ENCODE peak calls at places on chromosomes 12 and 14, in six cellular contexts. One of them, this sample, is unnamed. For H3K4me1, the result is how much of the 10 kb centered on the place peaks cover.

GRCh38 chr14:71996615-71997014 is 64.4 kb downstream of the RGS6 start:
- DNase-seq in ovary: no peak
- DNase-seq in astrocyte: no peak
- DNase-seq in endothelial cell of umbilical vein: no peak
- DNase-seq in uterus: no peak
- DNase-seq in upper lobe of right lung: no peak
- DNase-seq in this sample: no peak

GRCh38 chr14:89921896-89922548 is 32.5 kb downstream of the EFCAB11 start:
- DNase-seq in upper lobe of right lung: no peak
- DNase-seq in astrocyte: peak
- DNase-seq in endothelial cell of umbilical vein: no peak
- DNase-seq in ovary: no peak
- DNase-seq in uterus: no peak
- DNase-seq in this sample: no peak

GRCh38 chr14:23434488-23435219 is 806 bp downstream of the MYH7 start:
- DNase-seq in uterus: no peak
- DNase-seq in endothelial cell of umbilical vein: no peak
- DNase-seq in ovary: no peak
- DNase-seq in astrocyte: no peak
- DNase-seq in upper lobe of right lung: no peak
- DNase-seq in this sample: no peak

GRCh38 chr12:5318874-5319273 is 113.0 kb upstream of the NTF3 start:
- DNase-seq in endothelial cell of umbilical vein: no peak
- DNase-seq in ovary: no peak
- DNase-seq in upper lobe of right lung: no peak
- DNase-seq in uterus: no peak
- DNase-seq in astrocyte: peak
- DNase-seq in this sample: no peak

GRCh38 chr12:106288510-106289195 is 13.9 kb upstream of the TCP11L2 start:
- DNase-seq in endothelial cell of umbilical vein: peak
- DNase-seq in astrocyte: peak
- DNase-seq in upper lobe of right lung: no peak
- DNase-seq in uterus: no peak
- DNase-seq in ovary: no peak
- DNase-seq in this sample: no peak

GRCh38 chr12:89793946-89794345 is 85.3 kb upstream of the ATP2B1 start:
- DNase-seq in astrocyte: no peak
- DNase-seq in ovary: no peak
- DNase-seq in uterus: no peak
- DNase-seq in upper lobe of right lung: no peak
- DNase-seq in endothelial cell of umbilical vein: no peak
- DNase-seq in this sample: no peak

GRCh38 chr12:5902736-5903135 is 42.3 kb downstream of the ANO2 start:
- DNase-seq in ovary: no peak
- DNase-seq in endothelial cell of umbilical vein: no peak
- DNase-seq in astrocyte: no peak
- DNase-seq in uterus: no peak
- DNase-seq in upper lobe of right lung: no peak
- DNase-seq in this sample: no peak

GRCh38 chr12:80936642-80937390 is 918 bp downstream of the LIN7A start:
- DNase-seq in uterus: peak
- DNase-seq in upper lobe of right lung: peak
- DNase-seq in astrocyte: peak
- DNase-seq in ovary: peak
- DNase-seq in endothelial cell of umbilical vein: peak
- DNase-seq in this sample: peak

GRCh38 chr14:104596451-104596918 is 8.1 kb downstream of the TMEM179 start:
- DNase-seq in astrocyte: no peak
- DNase-seq in endothelial cell of umbilical vein: no peak
- DNase-seq in ovary: no peak
- DNase-seq in upper lobe of right lung: peak
- DNase-seq in uterus: no peak
- DNase-seq in this sample: no peak

GRCh38 chr12:115569694-115570093 is 707.8 kb downstream of the MED13L start:
- DNase-seq in uterus: no peak
- DNase-seq in upper lobe of right lung: no peak
- DNase-seq in astrocyte: peak
- DNase-seq in ovary: no peak
- DNase-seq in endothelial cell of umbilical vein: no peak
- DNase-seq in this sample: peak

GRCh38 chr14:75559451-75560187 is 18.8 kb upstream of the FLVCR2 start:
- DNase-seq in uterus: no peak
- DNase-seq in upper lobe of right lung: peak
- DNase-seq in astrocyte: peak
- DNase-seq in ovary: no peak
- DNase-seq in endothelial cell of umbilical vein: no peak
- DNase-seq in this sample: peak

GRCh38 chr14:94051115-94051514 is 25.0 kb downstream of the OTUB2 start:
- DNase-seq in endothelial cell of umbilical vein: peak
- DNase-seq in astrocyte: peak
- DNase-seq in upper lobe of right lung: no peak
- DNase-seq in uterus: peak
- DNase-seq in ovary: peak
- DNase-seq in this sample: peak

GRCh38 chr12:124523071-124523470 is 44.3 kb downstream of the NCOR2 start:
- DNase-seq in uterus: no peak
- DNase-seq in ovary: no peak
- DNase-seq in astrocyte: no peak
- DNase-seq in upper lobe of right lung: no peak
- DNase-seq in endothelial cell of umbilical vein: peak
- DNase-seq in this sample: no peak

GRCh38 chr12:115199831-115200230 is 515.9 kb upstream of the TBX3 start:
- DNase-seq in endothelial cell of umbilical vein: no peak
- DNase-seq in ovary: no peak
- DNase-seq in upper lobe of right lung: no peak
- DNase-seq in uterus: no peak
- DNase-seq in astrocyte: peak
- DNase-seq in this sample: no peak

GRCh38 chr12:49014547-49014946 is 4.0 kb downstream of the PRKAG1 start:
- DNase-seq in ovary: no peak
- DNase-seq in uterus: no peak
- DNase-seq in astrocyte: no peak
- DNase-seq in upper lobe of right lung: no peak
- DNase-seq in endothelial cell of umbilical vein: no peak
- DNase-seq in this sample: no peak

GRCh38 chr12:31702047-31702446 is 26.8 kb downstream of the AMN1 start:
- DNase-seq in endothelial cell of umbilical vein: peak
- DNase-seq in upper lobe of right lung: no peak
- DNase-seq in astrocyte: peak
- DNase-seq in ovary: no peak
- DNase-seq in uterus: no peak
- DNase-seq in this sample: no peak

GRCh38 chr12:71565568-71565967 is 98.1 kb downstream of the ZFC3H1 start:
- DNase-seq in upper lobe of right lung: no peak
- DNase-seq in endothelial cell of umbilical vein: no peak
- DNase-seq in ovary: no peak
- DNase-seq in uterus: no peak
- DNase-seq in astrocyte: peak
- DNase-seq in this sample: no peak

GRCh38 chr14:95292660-95293425 is 26.9 kb downstream of the CLMN start:
- DNase-seq in uterus: no peak
- DNase-seq in upper lobe of right lung: no peak
- DNase-seq in endothelial cell of umbilical vein: no peak
- DNase-seq in ovary: no peak
- DNase-seq in astrocyte: no peak
- DNase-seq in this sample: peak

GRCh38 chr14:53126705-53127104 is 26.4 kb downstream of the DDHD1 start:
- DNase-seq in ovary: no peak
- DNase-seq in upper lobe of right lung: no peak
- DNase-seq in endothelial cell of umbilical vein: no peak
- DNase-seq in astrocyte: no peak
- DNase-seq in uterus: no peak
- DNase-seq in this sample: no peak

GRCh38 chr14:53127151-53127550 is 26.0 kb downstream of the DDHD1 start:
- DNase-seq in endothelial cell of umbilical vein: no peak
- DNase-seq in upper lobe of right lung: no peak
- DNase-seq in ovary: no peak
- DNase-seq in uterus: no peak
- DNase-seq in astrocyte: no peak
- DNase-seq in this sample: no peak

GRCh38 chr14:53128303-53128702 is 24.8 kb downstream of the DDHD1 start:
- DNase-seq in ovary: no peak
- DNase-seq in uterus: no peak
- DNase-seq in endothelial cell of umbilical vein: no peak
- DNase-seq in astrocyte: no peak
- DNase-seq in upper lobe of right lung: no peak
- DNase-seq in this sample: no peak

GRCh38 chr14:53128706-53129105 is 24.4 kb downstream of the DDHD1 start:
- DNase-seq in upper lobe of right lung: no peak
- DNase-seq in ovary: no peak
- DNase-seq in endothelial cell of umbilical vein: no peak
- DNase-seq in uterus: no peak
- DNase-seq in astrocyte: no peak
- DNase-seq in this sample: no peak

GRCh38 chr14:53127832-53128231 is 25.3 kb downstream of the DDHD1 start:
- DNase-seq in astrocyte: no peak
- DNase-seq in ovary: no peak
- DNase-seq in endothelial cell of umbilical vein: no peak
- DNase-seq in uterus: no peak
- DNase-seq in upper lobe of right lung: no peak
- DNase-seq in this sample: no peak
- H3K4me3 ChIP-seq in astrocyte: no peak
- H3K4me3 ChIP-seq in ovary: no peak
- H3K4me3 ChIP-seq in endothelial cell of umbilical vein: no peak
- H3K4me3 ChIP-seq in uterus: no peak
- H3K4me3 ChIP-seq in upper lobe of right lung: no peak
- H3K4me3 ChIP-seq in this sample: no peak

GRCh38 chr12:108614041-108614440 is 16.2 kb upstream of the TMEM119 start:
- DNase-seq in endothelial cell of umbilical vein: no peak
- DNase-seq in upper lobe of right lung: no peak
- DNase-seq in uterus: no peak
- DNase-seq in ovary: no peak
- DNase-seq in astrocyte: no peak
- DNase-seq in this sample: no peak
- H3K4me1 ChIP-seq in endothelial cell of umbilical vein: under half
- H3K4me1 ChIP-seq in upper lobe of right lung: under half
- H3K4me1 ChIP-seq in uterus: under half
- H3K4me1 ChIP-seq in ovary: under half
- H3K4me1 ChIP-seq in astrocyte: under half
- H3K4me1 ChIP-seq in this sample: under half

DNA sequence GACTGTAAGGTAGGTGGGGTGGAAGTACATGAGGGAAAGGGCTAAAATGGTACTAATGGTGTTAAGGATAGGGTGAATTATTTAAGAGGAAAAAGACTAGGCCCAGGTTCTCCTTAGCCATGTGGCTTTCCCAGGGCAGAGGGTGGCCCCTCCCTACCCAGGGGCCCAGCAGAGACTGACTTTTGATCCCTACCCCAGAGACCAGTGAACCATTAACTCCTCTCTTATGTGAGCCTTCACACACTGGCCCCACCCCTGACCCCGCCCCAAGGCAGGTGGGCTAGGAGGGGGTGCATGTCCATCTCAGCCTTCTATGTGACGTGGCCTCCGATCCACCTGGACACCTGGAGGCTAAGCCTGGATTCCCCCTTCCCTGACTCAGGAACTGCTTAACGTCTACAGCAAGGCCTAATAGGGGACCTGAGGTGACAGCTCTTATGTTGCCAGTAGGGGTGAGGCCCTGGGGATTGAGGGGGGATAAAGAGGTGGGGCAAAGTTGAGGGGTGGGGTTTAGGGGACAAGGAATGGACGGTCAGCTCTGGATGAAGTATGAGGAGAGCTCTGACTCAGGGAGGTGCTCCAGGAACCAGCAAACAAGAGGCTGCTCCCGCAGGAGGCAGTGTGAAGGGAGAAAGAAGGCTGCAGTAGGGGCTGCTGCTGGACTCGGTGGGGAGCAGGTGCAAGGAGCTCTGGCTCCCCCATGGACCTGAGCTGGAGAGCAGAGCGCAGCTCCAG is 765 bp downstream of the SLC39A5 start:
- DNase-seq in upper lobe of right lung: no peak
- DNase-seq in astrocyte: no peak
- DNase-seq in ovary: no peak
- DNase-seq in endothelial cell of umbilical vein: no peak
- DNase-seq in uterus: no peak
- DNase-seq in this sample: no peak
- H3K4me3 ChIP-seq in upper lobe of right lung: no peak
- H3K4me3 ChIP-seq in astrocyte: no peak
- H3K4me3 ChIP-seq in ovary: no peak
- H3K4me3 ChIP-seq in endothelial cell of umbilical vein: no peak
- H3K4me3 ChIP-seq in uterus: no peak
- H3K4me3 ChIP-seq in this sample: no peak

GRCh38 chr12:128820253-128820652 is 3.5 kb downstream of the SLC15A4 start:
- DNase-seq in uterus: no peak
- DNase-seq in astrocyte: no peak
- DNase-seq in endothelial cell of umbilical vein: no peak
- DNase-seq in upper lobe of right lung: no peak
- DNase-seq in ovary: no peak
- DNase-seq in this sample: no peak
- H3K4me1 ChIP-seq in uterus: under half
- H3K4me1 ChIP-seq in astrocyte: under half
- H3K4me1 ChIP-seq in endothelial cell of umbilical vein: under half
- H3K4me1 ChIP-seq in upper lobe of right lung: half or more
- H3K4me1 ChIP-seq in ovary: under half
- H3K4me1 ChIP-seq in this sample: under half

GRCh38 chr12:11731455-11731854 is 82.0 kb downstream of the ETV6 start:
- DNase-seq in upper lobe of right lung: no peak
- DNase-seq in endothelial cell of umbilical vein: peak
- DNase-seq in ovary: no peak
- DNase-seq in uterus: no peak
- DNase-seq in astrocyte: peak
- DNase-seq in this sample: no peak
- H3K4me3 ChIP-seq in upper lobe of right lung: no peak
- H3K4me3 ChIP-seq in endothelial cell of umbilical vein: peak
- H3K4me3 ChIP-seq in ovary: no peak
- H3K4me3 ChIP-seq in uterus: no peak
- H3K4me3 ChIP-seq in astrocyte: no peak
- H3K4me3 ChIP-seq in this sample: no peak

GRCh38 chr12:52228931-52229330 is 4.1 kb upstream of the KRT7 start:
- DNase-seq in upper lobe of right lung: peak
- DNase-seq in uterus: no peak
- DNase-seq in astrocyte: no peak
- DNase-seq in ovary: no peak
- DNase-seq in endothelial cell of umbilical vein: no peak
- DNase-seq in this sample: no peak
- H3K4me1 ChIP-seq in upper lobe of right lung: under half
- H3K4me1 ChIP-seq in uterus: under half
- H3K4me1 ChIP-seq in astrocyte: half or more
- H3K4me1 ChIP-seq in ovary: under half
- H3K4me1 ChIP-seq in endothelial cell of umbilical vein: under half
- H3K4me1 ChIP-seq in this sample: under half

DNA sequence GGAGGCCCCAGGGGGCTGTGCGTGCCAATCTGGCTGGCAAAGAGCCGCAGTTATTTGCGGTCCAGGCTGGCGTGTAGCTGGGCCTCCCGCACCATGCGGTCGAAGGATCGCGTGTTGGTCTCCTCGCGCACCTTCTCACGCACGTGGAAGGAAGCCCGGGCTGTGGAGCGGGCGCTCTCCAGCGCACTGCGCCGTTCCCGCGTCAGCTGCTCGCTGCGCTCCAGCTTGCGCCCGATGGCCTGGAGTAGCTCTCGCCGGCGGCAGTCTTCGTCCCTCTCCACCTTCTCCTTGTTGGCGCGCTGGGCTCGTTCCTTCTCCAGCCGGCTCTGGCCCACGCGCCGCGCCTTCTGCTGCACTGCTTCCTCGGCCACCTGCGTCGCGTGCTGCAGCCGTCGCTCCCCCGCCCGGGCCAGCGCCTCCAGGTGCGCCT is 3.2 kb downstream of the CCDC177 start:
- DNase-seq in endothelial cell of umbilical vein: no peak
- DNase-seq in uterus: no peak
- DNase-seq in upper lobe of right lung: no peak
- DNase-seq in astrocyte: no peak
- DNase-seq in ovary: no peak
- DNase-seq in this sample: no peak
- H3K4me3 ChIP-seq in endothelial cell of umbilical vein: no peak
- H3K4me3 ChIP-seq in uterus: peak
- H3K4me3 ChIP-seq in upper lobe of right lung: peak
- H3K4me3 ChIP-seq in astrocyte: no peak
- H3K4me3 ChIP-seq in ovary: peak
- H3K4me3 ChIP-seq in this sample: no peak